ENCODE peak calls at places on chromosomes 7 and 10, in nine cellular contexts. J, C, P, Z, S, O, B, I and M are unnamed samples. For H3K27me3, the result is how much of the 10 kb centered on the place peaks cover.

GRCh38 chr7:53740971-53741370 is 705.5 kb downstream of the POM121L12 start:
- DNase-seq in Z (no peak), P (no peak), O (no peak), C (no peak), S (no peak), I (no peak), J (no peak), B (no peak), M (no peak)

GRCh38 chr7:150954201-150954985 is 23.7 kb downstream of the KCNH2 start:
- DNase-seq in J (no peak), O (no peak), B (no peak), P (no peak), I (no peak), Z (no peak), S (no peak), C (no peak), M (no peak)

GRCh38 chr7:82677493-82677892 is 233.9 kb upstream of the CACNA2D1 start:
- DNase-seq in Z (peak), S (no peak), I (no peak), J (peak), P (no peak), C (no peak), O (no peak), B (peak), M (no peak)

GRCh38 chr7:79952399-79952798 is 182.2 kb upstream of the GNAI1 start:
- DNase-seq in P (no peak), B (no peak), O (no peak), J (no peak), Z (no peak), S (no peak), I (no peak), C (no peak), M (no peak)

GRCh38 chr7:16089801-16090200 is 331.5 kb downstream of the CRPPA start:
- DNase-seq in S (no peak), I (no peak), J (no peak), Z (no peak), C (no peak), P (no peak), B (no peak), O (no peak), M (no peak)

GRCh38 chr7:94354950-94355349 is 39.7 kb upstream of the COL1A2 start:
- DNase-seq in B (no peak), J (no peak), Z (no peak), S (no peak), P (no peak), C (no peak), I (no peak), O (no peak), M (no peak)

GRCh38 chr7:96778263-96778662 is 68.6 kb upstream of the SEM1 start:
- DNase-seq in J (no peak), I (no peak), B (no peak), P (no peak), Z (no peak), S (no peak), O (no peak), C (no peak), M (peak)

GRCh38 chr10:92756233-92757065 is 66.7 kb downstream of the HHEX start:
- DNase-seq in J (peak), O (no peak), P (no peak), I (no peak), B (no peak), Z (no peak), C (no peak), S (no peak), M (no peak)

GRCh38 chr10:51876528-51876927 is 177.1 kb upstream of the CSTF2T start:
- DNase-seq in Z (no peak), P (no peak), J (peak), I (no peak), S (no peak), O (no peak), B (no peak), C (no peak), M (no peak)

GRCh38 chr10:112919721-112920120 is 30.3 kb upstream of the TCF7L2 start:
- DNase-seq in O (no peak), C (no peak), J (peak), S (no peak), B (no peak), Z (peak), P (no peak), I (peak), M (no peak)

GRCh38 chr7:69439040-69439439 is 159.2 kb upstream of the AUTS2 start:
- DNase-seq in B (no peak), I (no peak), P (peak), J (no peak), O (no peak), S (no peak), C (no peak), Z (no peak), M (no peak)

GRCh38 chr7:113608786-113609185 is 310.0 kb downstream of the PPP1R3A start:
- DNase-seq in C (no peak), O (no peak), B (no peak), I (no peak), S (no peak), Z (peak), J (peak), P (no peak), M (no peak)

GRCh38 chr10:36141786-36142560 is 499.9 kb upstream of the FZD8 start:
- DNase-seq in I (no peak), O (peak), Z (no peak), J (no peak), B (no peak), C (no peak), P (no peak), S (no peak), M (no peak)

GRCh38 chr7:22445140-22445722 is 54.8 kb downstream of the STEAP1B start:
- DNase-seq in I (peak), O (peak), B (no peak), J (peak), S (no peak), C (peak), Z (no peak), P (peak), M (peak)

GRCh38 chr7:43491984-43492383 is 90.9 kb upstream of the STK17A start:
- DNase-seq in J (peak), O (no peak), C (no peak), P (no peak), Z (peak), B (no peak), I (no peak), S (peak), M (no peak)

GRCh38 chr10:33010132-33011037 is 52.4 kb upstream of the ITGB1 start:
- DNase-seq in S (no peak), B (no peak), Z (peak), P (no peak), I (no peak), C (no peak), J (peak), O (no peak), M (peak)

GRCh38 chr7:109663806-109664205 is 1094.1 kb downstream of the DNAJB9 start:
- DNase-seq in I (no peak), Z (no peak), C (no peak), J (no peak), S (no peak), O (no peak), P (no peak), B (no peak), M (peak)

GRCh38 chr10:50210876-50211275 is 40.4 kb downstream of the ASAH2 start:
- DNase-seq in O (no peak), P (no peak), J (no peak), S (no peak), I (no peak), B (no peak), C (no peak), Z (no peak), M (no peak)

GRCh38 chr10:97020452-97021400 is 165.0 kb downstream of the SLIT1 start:
- DNase-seq in I (no peak), B (no peak), P (peak), S (no peak), O (peak), Z (peak), C (peak), J (no peak), M (peak)

GRCh38 chr7:135782377-135782776 is 33.8 kb upstream of the FAM180A start:
- DNase-seq in C (no peak), B (no peak), O (no peak), Z (no peak), I (no peak), S (no peak), P (no peak), J (no peak), M (no peak)

GRCh38 chr7:20329389-20330175 is 1.1 kb upstream of the ITGB8 start:
- DNase-seq in O (peak), Z (peak), C (no peak), B (peak), S (no peak), P (peak), I (no peak), J (peak), M (peak)

GRCh38 chr10:124719213-124719851 is 24.8 kb downstream of the FAM53B start:
- DNase-seq in P (no peak), I (no peak), B (peak), Z (peak), J (peak), S (no peak), O (peak), C (no peak), M (peak)

GRCh38 chr10:12777840-12778585 is 223.5 kb downstream of the CCDC3 start:
- DNase-seq in O (peak), J (no peak), S (no peak), Z (no peak), I (no peak), C (no peak), P (no peak), B (no peak), M (no peak)

GRCh38 chr7:24924375-24924774 is 55.6 kb downstream of the OSBPL3 start:
- DNase-seq in C (no peak), O (no peak), P (no peak), B (no peak), Z (no peak), I (no peak), S (no peak), J (no peak), M (no peak)

GRCh38 chr10:59079386-59080226 is 96.8 kb upstream of the PHYHIPL start:
- DNase-seq in P (no peak), O (no peak), B (no peak), Z (peak), I (no peak), S (no peak), J (peak), C (no peak), M (no peak)

GRCh38 chr10:7218974-7219373 is 191.9 kb downstream of the SFMBT2 start:
- DNase-seq in Z (no peak), J (peak), B (no peak), I (no peak), P (no peak), C (no peak), O (no peak), S (no peak), M (no peak)

GRCh38 chr10:124162774-124163354 is 69.5 kb upstream of the CHST15 start:
- DNase-seq in Z (no peak), C (no peak), S (no peak), J (no peak), P (no peak), O (no peak), B (no peak), I (no peak), M (no peak)

DNA sequence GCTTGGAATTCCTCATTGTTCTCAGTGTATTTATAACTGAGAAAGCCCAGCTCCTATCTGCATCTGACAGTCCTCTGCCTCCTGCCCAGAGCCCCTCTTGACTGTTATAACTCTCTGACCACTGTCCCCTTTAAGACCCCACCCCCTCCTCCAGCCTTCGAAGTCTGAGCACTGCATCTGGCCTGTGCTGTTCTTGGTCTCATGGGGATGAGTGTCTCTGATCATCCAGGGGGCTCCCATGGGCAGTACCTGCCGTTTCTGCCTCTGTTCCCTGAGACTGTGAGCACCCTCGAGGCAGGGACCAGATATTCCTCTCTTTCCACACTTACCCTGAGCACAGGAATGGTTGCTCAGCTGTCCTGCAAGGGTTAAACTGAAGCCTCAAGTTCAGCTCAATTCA is 7.7 kb downstream of the GHRHR start:
- DNase-seq in B (no peak), P (no peak), O (no peak), S (no peak), I (peak), C (no peak), J (no peak), Z (no peak), M (no peak)
- H3K27me3 ChIP-seq in B (under half), P (under half), O (under half), S (under half), I (under half), C (under half), J (under half), Z (under half), M (under half)

DNA sequence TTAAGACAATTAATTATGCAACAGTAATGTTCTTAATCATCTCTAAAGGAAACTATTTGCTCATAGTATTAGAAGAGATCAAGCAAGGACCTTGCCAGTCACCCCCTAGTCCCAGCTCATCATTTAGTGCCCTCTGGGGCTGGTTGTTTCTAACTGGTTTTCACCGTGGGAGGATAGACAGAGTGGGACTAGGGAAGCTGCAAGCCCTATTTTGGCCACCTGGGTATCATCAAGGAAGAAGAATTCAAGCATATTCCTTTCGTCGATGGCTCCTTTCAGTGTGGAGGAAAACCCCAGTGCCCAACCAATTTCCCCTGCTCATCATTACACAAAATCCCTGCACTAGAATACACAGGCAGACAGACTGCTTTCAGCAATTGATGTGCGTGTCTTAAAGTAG is 30.6 kb upstream of the FGFR2 start:
- DNase-seq in S (no peak), C (no peak), J (no peak), O (no peak), B (no peak), I (no peak), Z (no peak), P (no peak), M (no peak)
- H3K27me3 ChIP-seq in S (under half), C (under half), J (under half), O (under half), B (under half), I (under half), Z (under half), P (under half), M (under half)

DNA sequence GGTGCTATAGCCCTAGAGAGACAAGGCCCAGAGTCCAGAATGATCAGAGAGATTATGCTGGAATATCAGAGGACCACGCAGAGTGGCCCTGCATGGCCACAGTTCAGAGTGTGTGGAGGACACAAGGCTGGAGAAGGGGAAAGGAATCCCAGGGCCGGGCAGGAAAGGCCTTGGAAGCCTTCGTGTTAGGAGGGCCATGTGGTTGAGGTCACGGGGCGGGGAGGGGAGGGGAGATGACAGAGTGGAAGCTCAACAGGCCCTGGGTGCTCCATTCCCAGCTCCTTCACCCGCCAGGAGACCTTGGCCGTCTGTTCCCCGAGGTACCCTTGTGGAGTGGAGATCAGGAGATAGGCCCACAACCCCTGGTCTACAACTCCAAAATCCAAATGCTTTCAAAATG is 13.2 kb upstream of the EN2 start:
- DNase-seq in O (no peak), Z (no peak), P (no peak), B (no peak), C (no peak), I (no peak), J (no peak), S (no peak), M (no peak)
- H3K27me3 ChIP-seq in O (under half), Z (under half), P (under half), B (under half), C (under half), I (half or more), J (under half), S (under half), M (half or more)

DNA sequence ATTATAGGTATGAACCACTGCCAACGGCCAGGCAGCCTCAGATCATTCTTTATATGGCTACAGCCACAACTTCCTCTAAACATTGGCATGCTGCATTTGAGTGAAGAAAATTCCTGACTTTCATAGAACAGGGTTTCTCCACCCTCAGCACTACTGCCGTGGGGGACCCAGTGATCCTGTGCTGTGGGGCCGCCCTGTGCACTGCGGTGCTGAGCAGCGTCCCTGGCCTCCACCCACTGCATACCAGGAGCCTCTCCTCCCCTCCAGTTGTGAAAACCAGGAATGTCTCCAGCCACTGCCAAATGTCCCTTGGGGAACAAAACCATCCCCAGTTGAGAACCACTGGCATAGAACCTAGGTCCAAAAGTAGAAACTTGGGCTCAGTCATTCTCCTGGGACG is 15.8 kb downstream of the CNPY1 start:
- DNase-seq in J (no peak), Z (no peak), P (no peak), O (no peak), B (no peak), S (no peak), I (peak), C (no peak), M (no peak)
- H3K27me3 ChIP-seq in J (under half), Z (under half), P (under half), O (under half), B (under half), S (under half), I (half or more), C (under half), M (under half)

GRCh38 chr7:285731-286130 is 4.2 kb upstream of the FOXL3 start:
- DNase-seq in I (no peak), C (no peak), B (no peak), Z (no peak), P (no peak), S (no peak), J (no peak), O (no peak), M (peak)
- H3K27me3 ChIP-seq in I (under half), C (under half), B (under half), Z (under half), P (under half), S (under half), J (under half), O (under half), M (under half)